ENCODE peak calls at places on chromosomes 4 and X, in eight cellular contexts. One of them, this sample, is unnamed.

GRCh38 chr4:183424109-183424751 is 20.2 kb upstream of the CDKN2AIP start:
- DNase-seq in A549: no peak
- DNase-seq in mucosa of descending colon: peak
- DNase-seq in activated B cell treated with CpG ODN at 0.5 μM for 24 hours: no peak
- DNase-seq in left lung: no peak
- DNase-seq in nephron progenitor cell: no peak
- DNase-seq in astrocyte of the spinal cord: no peak
- DNase-seq in omental fat pad: no peak
- DNase-seq in this sample: no peak

GRCh38 chr4:6352031-6352763 is 82.5 kb downstream of the WFS1 start:
- DNase-seq in A549: no peak
- DNase-seq in mucosa of descending colon: no peak
- DNase-seq in activated B cell treated with CpG ODN at 0.5 μM for 24 hours: no peak
- DNase-seq in left lung: peak
- DNase-seq in nephron progenitor cell: no peak
- DNase-seq in astrocyte of the spinal cord: no peak
- DNase-seq in omental fat pad: no peak
- DNase-seq in this sample: no peak

GRCh38 chr4:45931151-45931550 is 192.7 kb downstream of the GABRG1 start:
- DNase-seq in A549: no peak
- DNase-seq in mucosa of descending colon: no peak
- DNase-seq in activated B cell treated with CpG ODN at 0.5 μM for 24 hours: no peak
- DNase-seq in left lung: no peak
- DNase-seq in nephron progenitor cell: no peak
- DNase-seq in astrocyte of the spinal cord: no peak
- DNase-seq in omental fat pad: no peak
- DNase-seq in this sample: no peak

GRCh38 chrX:12996934-12997435 is 22.1 kb downstream of the TMSB4X start:
- DNase-seq in A549: no peak
- DNase-seq in mucosa of descending colon: no peak
- DNase-seq in activated B cell treated with CpG ODN at 0.5 μM for 24 hours: no peak
- DNase-seq in left lung: no peak
- DNase-seq in nephron progenitor cell: no peak
- DNase-seq in astrocyte of the spinal cord: no peak
- DNase-seq in omental fat pad: no peak
- DNase-seq in this sample: no peak

GRCh38 chr4:184795214-184795844 is 30.4 kb downstream of the ACSL1 start:
- DNase-seq in A549: no peak
- DNase-seq in mucosa of descending colon: no peak
- DNase-seq in activated B cell treated with CpG ODN at 0.5 μM for 24 hours: no peak
- DNase-seq in left lung: no peak
- DNase-seq in nephron progenitor cell: no peak
- DNase-seq in astrocyte of the spinal cord: no peak
- DNase-seq in omental fat pad: no peak
- DNase-seq in this sample: no peak

GRCh38 chr4:98482847-98483806 is 175.3 kb downstream of the TSPAN5 start:
- DNase-seq in A549: peak
- DNase-seq in mucosa of descending colon: no peak
- DNase-seq in activated B cell treated with CpG ODN at 0.5 μM for 24 hours: no peak
- DNase-seq in left lung: no peak
- DNase-seq in nephron progenitor cell: no peak
- DNase-seq in astrocyte of the spinal cord: peak
- DNase-seq in omental fat pad: no peak
- DNase-seq in this sample: peak

GRCh38 chr4:185772391-185773093 is 39.5 kb downstream of the SORBS2 start:
- DNase-seq in A549: no peak
- DNase-seq in mucosa of descending colon: no peak
- DNase-seq in activated B cell treated with CpG ODN at 0.5 μM for 24 hours: no peak
- DNase-seq in left lung: no peak
- DNase-seq in nephron progenitor cell: no peak
- DNase-seq in astrocyte of the spinal cord: no peak
- DNase-seq in omental fat pad: no peak
- DNase-seq in this sample: no peak

GRCh38 chrX:39759526-39760224 is 338.1 kb downstream of the BCOR start:
- DNase-seq in A549: peak
- DNase-seq in mucosa of descending colon: no peak
- DNase-seq in activated B cell treated with CpG ODN at 0.5 μM for 24 hours: no peak
- DNase-seq in left lung: no peak
- DNase-seq in nephron progenitor cell: peak
- DNase-seq in astrocyte of the spinal cord: peak
- DNase-seq in omental fat pad: no peak
- DNase-seq in this sample: peak

GRCh38 chrX:151393514-151393913 is 3.5 kb upstream of the VMA21 start:
- DNase-seq in A549: no peak
- DNase-seq in mucosa of descending colon: peak
- DNase-seq in activated B cell treated with CpG ODN at 0.5 μM for 24 hours: no peak
- DNase-seq in left lung: no peak
- DNase-seq in nephron progenitor cell: no peak
- DNase-seq in astrocyte of the spinal cord: no peak
- DNase-seq in omental fat pad: no peak
- DNase-seq in this sample: peak

GRCh38 chr4:82429728-82430192 is 502 bp downstream of the HNRNPDL start:
- DNase-seq in A549: no peak
- DNase-seq in mucosa of descending colon: no peak
- DNase-seq in activated B cell treated with CpG ODN at 0.5 μM for 24 hours: no peak
- DNase-seq in left lung: peak
- DNase-seq in nephron progenitor cell: no peak
- DNase-seq in astrocyte of the spinal cord: no peak
- DNase-seq in omental fat pad: no peak
- DNase-seq in this sample: peak

GRCh38 chr4:37245391-37245954 is 930 bp downstream of the NWD2 start:
- DNase-seq in A549: no peak
- DNase-seq in mucosa of descending colon: no peak
- DNase-seq in activated B cell treated with CpG ODN at 0.5 μM for 24 hours: no peak
- DNase-seq in left lung: peak
- DNase-seq in nephron progenitor cell: peak
- DNase-seq in astrocyte of the spinal cord: peak
- DNase-seq in omental fat pad: no peak
- DNase-seq in this sample: no peak

GRCh38 chr4:147777456-147778091 is 45.7 kb downstream of the ARHGAP10 start:
- DNase-seq in A549: peak
- DNase-seq in mucosa of descending colon: no peak
- DNase-seq in activated B cell treated with CpG ODN at 0.5 μM for 24 hours: no peak
- DNase-seq in left lung: no peak
- DNase-seq in nephron progenitor cell: no peak
- DNase-seq in astrocyte of the spinal cord: no peak
- DNase-seq in omental fat pad: no peak
- DNase-seq in this sample: no peak

GRCh38 chrX:16033336-16033735 is 90.0 kb upstream of the GRPR start:
- DNase-seq in A549: no peak
- DNase-seq in mucosa of descending colon: no peak
- DNase-seq in activated B cell treated with CpG ODN at 0.5 μM for 24 hours: no peak
- DNase-seq in left lung: no peak
- DNase-seq in nephron progenitor cell: no peak
- DNase-seq in astrocyte of the spinal cord: no peak
- DNase-seq in omental fat pad: no peak
- DNase-seq in this sample: no peak

GRCh38 chr4:76571274-76571673 is 136.2 kb downstream of the SHROOM3 start:
- DNase-seq in A549: no peak
- DNase-seq in mucosa of descending colon: no peak
- DNase-seq in activated B cell treated with CpG ODN at 0.5 μM for 24 hours: no peak
- DNase-seq in left lung: no peak
- DNase-seq in nephron progenitor cell: no peak
- DNase-seq in astrocyte of the spinal cord: no peak
- DNase-seq in omental fat pad: no peak
- DNase-seq in this sample: no peak

GRCh38 chr4:21469438-21470032 is 479.0 kb downstream of the KCNIP4 start:
- DNase-seq in A549: peak
- DNase-seq in mucosa of descending colon: no peak
- DNase-seq in activated B cell treated with CpG ODN at 0.5 μM for 24 hours: no peak
- DNase-seq in left lung: no peak
- DNase-seq in nephron progenitor cell: no peak
- DNase-seq in astrocyte of the spinal cord: peak
- DNase-seq in omental fat pad: no peak
- DNase-seq in this sample: peak

GRCh38 chr4:101037938-101038413 is 309.4 kb downstream of the PPP3CA start:
- DNase-seq in A549: no peak
- DNase-seq in mucosa of descending colon: no peak
- DNase-seq in activated B cell treated with CpG ODN at 0.5 μM for 24 hours: no peak
- DNase-seq in left lung: no peak
- DNase-seq in nephron progenitor cell: no peak
- DNase-seq in astrocyte of the spinal cord: peak
- DNase-seq in omental fat pad: no peak
- DNase-seq in this sample: no peak

GRCh38 chr4:126604273-126604867 is 1028.4 kb upstream of the INTU start:
- DNase-seq in A549: peak
- DNase-seq in mucosa of descending colon: peak
- DNase-seq in activated B cell treated with CpG ODN at 0.5 μM for 24 hours: no peak
- DNase-seq in left lung: no peak
- DNase-seq in nephron progenitor cell: peak
- DNase-seq in astrocyte of the spinal cord: peak
- DNase-seq in omental fat pad: no peak
- DNase-seq in this sample: peak

GRCh38 chr4:31755751-31756150 is 1035.6 kb downstream of the PCDH7 start:
- DNase-seq in A549: no peak
- DNase-seq in mucosa of descending colon: no peak
- DNase-seq in activated B cell treated with CpG ODN at 0.5 μM for 24 hours: no peak
- DNase-seq in left lung: no peak
- DNase-seq in nephron progenitor cell: no peak
- DNase-seq in astrocyte of the spinal cord: no peak
- DNase-seq in omental fat pad: no peak
- DNase-seq in this sample: no peak

GRCh38 chrX:150270622-150271021 is 92.5 kb upstream of the MAMLD1 start:
- DNase-seq in A549: no peak
- DNase-seq in mucosa of descending colon: no peak
- DNase-seq in activated B cell treated with CpG ODN at 0.5 μM for 24 hours: no peak
- DNase-seq in left lung: no peak
- DNase-seq in nephron progenitor cell: no peak
- DNase-seq in astrocyte of the spinal cord: no peak
- DNase-seq in omental fat pad: no peak
- DNase-seq in this sample: no peak

GRCh38 chrX:104253567-104254441 is 929 bp downstream of the ESX1 start:
- DNase-seq in A549: peak
- DNase-seq in mucosa of descending colon: no peak
- DNase-seq in activated B cell treated with CpG ODN at 0.5 μM for 24 hours: no peak
- DNase-seq in left lung: no peak
- DNase-seq in nephron progenitor cell: peak
- DNase-seq in astrocyte of the spinal cord: no peak
- DNase-seq in omental fat pad: no peak
- DNase-seq in this sample: no peak
- TF ChIP-seq CTCF in A549: peak
- TF ChIP-seq CTCF in mucosa of descending colon: no peak
- TF ChIP-seq CTCF in activated B cell treated with CpG ODN at 0.5 μM for 24 hours: no peak
- TF ChIP-seq CTCF in left lung: no peak
- TF ChIP-seq CTCF in nephron progenitor cell: peak
- TF ChIP-seq CTCF in astrocyte of the spinal cord: peak
- TF ChIP-seq CTCF in omental fat pad: no peak
- TF ChIP-seq CTCF in this sample: peak

GRCh38 chrX:119729408-119730201 is 28.8 kb upstream of the SOWAHD start:
- DNase-seq in A549: peak
- DNase-seq in mucosa of descending colon: peak
- DNase-seq in activated B cell treated with CpG ODN at 0.5 μM for 24 hours: peak
- DNase-seq in left lung: no peak
- DNase-seq in nephron progenitor cell: peak
- DNase-seq in astrocyte of the spinal cord: peak
- DNase-seq in omental fat pad: no peak
- DNase-seq in this sample: peak
- TF ChIP-seq CTCF in A549: peak
- TF ChIP-seq CTCF in mucosa of descending colon: peak
- TF ChIP-seq CTCF in activated B cell treated with CpG ODN at 0.5 μM for 24 hours: no peak
- TF ChIP-seq CTCF in left lung: peak
- TF ChIP-seq CTCF in nephron progenitor cell: peak
- TF ChIP-seq CTCF in astrocyte of the spinal cord: peak
- TF ChIP-seq CTCF in omental fat pad: no peak
- TF ChIP-seq CTCF in this sample: peak

DNA sequence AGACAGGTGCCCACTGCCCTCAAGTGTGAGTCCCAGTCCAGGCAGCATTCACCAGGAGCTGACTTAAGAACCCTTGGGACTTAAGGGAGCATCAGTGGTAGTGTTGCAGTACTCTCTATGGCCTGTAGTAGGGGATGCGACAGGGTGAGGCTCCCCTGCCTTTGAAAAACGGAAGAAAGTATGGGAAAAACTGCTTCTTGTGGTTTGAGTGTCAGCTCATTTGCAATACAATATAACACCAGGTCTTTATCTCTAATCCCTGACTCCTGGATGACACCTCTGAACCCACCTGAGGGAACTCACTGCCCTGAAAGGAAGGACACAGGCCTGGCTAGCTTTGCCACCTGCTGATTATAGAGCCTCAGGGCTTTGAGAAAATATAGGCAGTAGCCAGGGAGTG is 176.0 kb downstream of the SMARCA1 start:
- DNase-seq in A549: no peak
- DNase-seq in mucosa of descending colon: no peak
- DNase-seq in activated B cell treated with CpG ODN at 0.5 μM for 24 hours: no peak
- DNase-seq in left lung: no peak
- DNase-seq in nephron progenitor cell: no peak
- DNase-seq in astrocyte of the spinal cord: no peak
- DNase-seq in omental fat pad: no peak
- DNase-seq in this sample: no peak
- TF ChIP-seq CTCF in A549: no peak
- TF ChIP-seq CTCF in mucosa of descending colon: no peak
- TF ChIP-seq CTCF in activated B cell treated with CpG ODN at 0.5 μM for 24 hours: no peak
- TF ChIP-seq CTCF in left lung: no peak
- TF ChIP-seq CTCF in nephron progenitor cell: peak
- TF ChIP-seq CTCF in astrocyte of the spinal cord: peak
- TF ChIP-seq CTCF in omental fat pad: no peak
- TF ChIP-seq CTCF in this sample: peak

GRCh38 chr4:89586318-89586717 is 250.6 kb downstream of the SNCA start:
- DNase-seq in A549: no peak
- DNase-seq in mucosa of descending colon: no peak
- DNase-seq in activated B cell treated with CpG ODN at 0.5 μM for 24 hours: no peak
- DNase-seq in left lung: no peak
- DNase-seq in nephron progenitor cell: no peak
- DNase-seq in astrocyte of the spinal cord: no peak
- DNase-seq in omental fat pad: no peak
- DNase-seq in this sample: peak

GRCh38 chr4:89588366-89588765 is 248.6 kb downstream of the SNCA start:
- DNase-seq in A549: no peak
- DNase-seq in mucosa of descending colon: no peak
- DNase-seq in activated B cell treated with CpG ODN at 0.5 μM for 24 hours: no peak
- DNase-seq in left lung: no peak
- DNase-seq in nephron progenitor cell: no peak
- DNase-seq in astrocyte of the spinal cord: no peak
- DNase-seq in omental fat pad: no peak
- DNase-seq in this sample: no peak

GRCh38 chr4:89587364-89587763 is 249.6 kb downstream of the SNCA start:
- DNase-seq in A549: no peak
- DNase-seq in mucosa of descending colon: no peak
- DNase-seq in activated B cell treated with CpG ODN at 0.5 μM for 24 hours: no peak
- DNase-seq in left lung: no peak
- DNase-seq in nephron progenitor cell: no peak
- DNase-seq in astrocyte of the spinal cord: no peak
- DNase-seq in omental fat pad: no peak
- DNase-seq in this sample: no peak

GRCh38 chr4:89590102-89590501 is 246.9 kb downstream of the SNCA start:
- DNase-seq in A549: no peak
- DNase-seq in mucosa of descending colon: no peak
- DNase-seq in activated B cell treated with CpG ODN at 0.5 μM for 24 hours: no peak
- DNase-seq in left lung: no peak
- DNase-seq in nephron progenitor cell: no peak
- DNase-seq in astrocyte of the spinal cord: no peak
- DNase-seq in omental fat pad: no peak
- DNase-seq in this sample: no peak

DNA sequence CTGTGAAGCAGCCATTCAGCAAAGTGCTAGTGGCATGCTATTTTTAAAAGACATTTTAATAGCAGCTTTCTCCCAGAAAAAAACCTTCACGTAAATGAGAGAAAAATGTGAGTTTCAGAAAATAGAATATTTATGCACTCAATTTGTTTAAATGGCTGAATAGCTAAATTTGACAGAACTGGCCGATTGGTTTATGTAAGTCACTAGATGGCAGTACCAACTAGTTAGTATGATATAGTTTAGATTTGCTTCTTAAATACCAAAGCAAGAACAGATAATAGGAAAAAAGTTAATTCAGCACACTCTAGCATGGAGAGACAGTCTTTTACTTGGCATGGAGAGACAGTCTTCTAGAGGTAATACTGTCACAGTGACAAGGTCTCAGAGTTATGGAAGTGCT is 250.1 kb downstream of the SNCA start:
- DNase-seq in A549: no peak
- DNase-seq in mucosa of descending colon: no peak
- DNase-seq in activated B cell treated with CpG ODN at 0.5 μM for 24 hours: no peak
- DNase-seq in left lung: no peak
- DNase-seq in nephron progenitor cell: no peak
- DNase-seq in astrocyte of the spinal cord: peak
- DNase-seq in omental fat pad: no peak
- DNase-seq in this sample: peak
- TF ChIP-seq CTCF in A549: peak
- TF ChIP-seq CTCF in mucosa of descending colon: no peak
- TF ChIP-seq CTCF in activated B cell treated with CpG ODN at 0.5 μM for 24 hours: no peak
- TF ChIP-seq CTCF in left lung: peak
- TF ChIP-seq CTCF in nephron progenitor cell: no peak
- TF ChIP-seq CTCF in astrocyte of the spinal cord: peak
- TF ChIP-seq CTCF in omental fat pad: no peak
- TF ChIP-seq CTCF in this sample: no peak

This sample was measured in choroid plexus epithelial cell.